ENCODE peak calls at places on chromosome 18, in nine cellular contexts. Y, E, W, A, I, R, H, Q and P are unnamed samples.

GRCh38 chr18:6406075-6406909 is 8.4 kb downstream of the L3MBTL4 start:
- DNase-seq in H (no peak), Y (no peak), Q (no peak), E (peak), I (no peak), R (no peak), W (no peak), A (no peak), P (no peak)

GRCh38 chr18:3514312-3515216 is 64.6 kb downstream of the TGIF1 start:
- DNase-seq in W (no peak), E (no peak), A (no peak), H (no peak), R (no peak), Q (no peak), I (no peak), Y (no peak), P (peak)

GRCh38 chr18:31619291-31619690 is 27.6 kb downstream of the TTR start:
- DNase-seq in H (no peak), Q (no peak), A (no peak), W (no peak), Y (no peak), I (no peak), R (no peak), E (no peak), P (no peak)

GRCh38 chr18:48230459-48231113 is 178.6 kb downstream of the ZBTB7C start:
- DNase-seq in A (peak), R (no peak), W (peak), Q (no peak), E (peak), I (peak), Y (peak), H (no peak), P (peak)

GRCh38 chr18:55287146-55287806 is 300.7 kb downstream of the TCF4 start:
- DNase-seq in Y (no peak), W (no peak), E (peak), R (no peak), Q (no peak), H (no peak), A (peak), I (no peak), P (no peak)

GRCh38 chr18:36469471-36469870 is 172.0 kb downstream of the FHOD3 start:
- DNase-seq in Y (no peak), Q (no peak), A (no peak), I (no peak), E (no peak), W (no peak), R (no peak), H (no peak), P (no peak)

GRCh38 chr18:63936156-63936931 is 12.8 kb upstream of the HMSD start:
- DNase-seq in I (no peak), W (peak), Q (peak), E (peak), A (peak), Y (peak), H (peak), R (peak), P (peak)

GRCh38 chr18:49241852-49242251 is 218.6 kb downstream of the DYM start:
- DNase-seq in R (no peak), I (no peak), E (peak), H (no peak), W (no peak), Y (peak), A (no peak), Q (no peak), P (peak)

GRCh38 chr18:12606592-12607315 is 51.2 kb downstream of the SPIRE1 start:
- DNase-seq in H (no peak), Y (peak), R (no peak), Q (peak), I (no peak), A (peak), W (no peak), E (peak), P (peak)

GRCh38 chr18:435940-436339 is 64.6 kb downstream of the COLEC12 start:
- DNase-seq in E (peak), I (no peak), R (no peak), A (no peak), W (no peak), Y (no peak), Q (peak), H (no peak), P (no peak)

GRCh38 chr18:39732918-39733317 is 2167.3 kb upstream of the CELF4 start:
- DNase-seq in W (no peak), H (no peak), Q (no peak), E (no peak), A (no peak), Y (no peak), I (no peak), R (no peak), P (no peak)